ENCODE peak calls at places on chromosomes 16 and 17, in five cellular contexts. One of them, this sample, is unnamed. For H3K4me1, the result is how much of the 10 kb centered on the place peaks cover.

GRCh38 chr16:84438971-84439696 is 65.3 kb downstream of the MEAK7 start:
- DNase-seq in A549: no peak
- DNase-seq in HepG2: no peak
- DNase-seq in upper lobe of left lung: no peak
- DNase-seq in lung: no peak
- DNase-seq in this sample: no peak

GRCh38 chr17:72370819-72371218 is 250.0 kb downstream of the SOX9 start:
- DNase-seq in A549: peak
- DNase-seq in HepG2: no peak
- DNase-seq in upper lobe of left lung: no peak
- DNase-seq in lung: no peak
- DNase-seq in this sample: no peak

GRCh38 chr17:71084838-71085237 is 915.5 kb downstream of the KCNJ2 start:
- DNase-seq in A549: no peak
- DNase-seq in HepG2: no peak
- DNase-seq in upper lobe of left lung: no peak
- DNase-seq in lung: no peak
- DNase-seq in this sample: no peak

GRCh38 chr16:1620391-1620790 is 8.2 kb downstream of the CRAMP1 start:
- DNase-seq in A549: no peak
- DNase-seq in HepG2: no peak
- DNase-seq in upper lobe of left lung: no peak
- DNase-seq in lung: no peak
- DNase-seq in this sample: no peak

GRCh38 chr17:15334266-15334665 is 7.1 kb downstream of the TEKT3 start:
- DNase-seq in A549: peak
- DNase-seq in HepG2: no peak
- DNase-seq in upper lobe of left lung: no peak
- DNase-seq in lung: no peak
- DNase-seq in this sample: no peak

GRCh38 chr16:66324785-66325184 is 41.7 kb upstream of the CDH5 start:
- DNase-seq in A549: peak
- DNase-seq in HepG2: peak
- DNase-seq in upper lobe of left lung: no peak
- DNase-seq in lung: no peak
- DNase-seq in this sample: no peak

GRCh38 chr16:17346774-17347569 is 123.8 kb downstream of the XYLT1 start:
- DNase-seq in A549: no peak
- DNase-seq in HepG2: no peak
- DNase-seq in upper lobe of left lung: no peak
- DNase-seq in lung: no peak
- DNase-seq in this sample: no peak

GRCh38 chr17:76405967-76406647 is 21.7 kb downstream of the SPHK1 start:
- DNase-seq in A549: no peak
- DNase-seq in HepG2: no peak
- DNase-seq in upper lobe of left lung: no peak
- DNase-seq in lung: no peak
- DNase-seq in this sample: no peak

GRCh38 chr16:60646631-60647030 is 1389.6 kb downstream of the CDH8 start:
- DNase-seq in A549: no peak
- DNase-seq in HepG2: no peak
- DNase-seq in upper lobe of left lung: no peak
- DNase-seq in lung: no peak
- DNase-seq in this sample: no peak

GRCh38 chr16:86680137-86680536 is 101.8 kb downstream of the FOXL1 start:
- DNase-seq in A549: no peak
- DNase-seq in HepG2: no peak
- DNase-seq in upper lobe of left lung: no peak
- DNase-seq in lung: no peak
- DNase-seq in this sample: no peak

GRCh38 chr17:73609688-73610210 is 34.5 kb downstream of the SDK2 start:
- DNase-seq in A549: no peak
- DNase-seq in HepG2: no peak
- DNase-seq in upper lobe of left lung: no peak
- DNase-seq in lung: no peak
- DNase-seq in this sample: no peak

GRCh38 chr17:43416998-43417891 is 18.5 kb downstream of the ARL4D start:
- DNase-seq in A549: no peak
- DNase-seq in HepG2: no peak
- DNase-seq in upper lobe of left lung: peak
- DNase-seq in lung: peak
- DNase-seq in this sample: no peak

GRCh38 chr16:17273142-17273561 is 197.6 kb downstream of the XYLT1 start:
- DNase-seq in A549: peak
- DNase-seq in HepG2: peak
- DNase-seq in upper lobe of left lung: peak
- DNase-seq in lung: no peak
- DNase-seq in this sample: no peak

GRCh38 chr16:22784690-22785214 is 29.2 kb upstream of the HS3ST2 start:
- DNase-seq in A549: no peak
- DNase-seq in HepG2: no peak
- DNase-seq in upper lobe of left lung: no peak
- DNase-seq in lung: no peak
- DNase-seq in this sample: no peak

GRCh38 chr17:73797594-73798110 is 153.4 kb upstream of the SDK2 start:
- DNase-seq in A549: peak
- DNase-seq in HepG2: peak
- DNase-seq in upper lobe of left lung: no peak
- DNase-seq in lung: no peak
- DNase-seq in this sample: no peak

GRCh38 chr17:38464723-38465419 is 36.6 kb downstream of the ARHGAP23 start:
- DNase-seq in A549: peak
- DNase-seq in HepG2: no peak
- DNase-seq in upper lobe of left lung: peak
- DNase-seq in lung: peak
- DNase-seq in this sample: no peak

GRCh38 chr16:4290236-4290830 is 17.5 kb upstream of the TFAP4 start:
- DNase-seq in A549: peak
- DNase-seq in HepG2: peak
- DNase-seq in upper lobe of left lung: peak
- DNase-seq in lung: peak
- DNase-seq in this sample: no peak

GRCh38 chr17:36939944-36940312 is 2.7 kb downstream of the LHX1 start:
- DNase-seq in A549: no peak
- DNase-seq in HepG2: no peak
- DNase-seq in upper lobe of left lung: no peak
- DNase-seq in lung: no peak
- DNase-seq in this sample: no peak

GRCh38 chr17:2362881-2363280 is 25.6 kb downstream of the SGSM2 start:
- DNase-seq in A549: no peak
- DNase-seq in HepG2: no peak
- DNase-seq in upper lobe of left lung: no peak
- DNase-seq in lung: no peak
- DNase-seq in this sample: no peak

GRCh38 chr17:47717845-47718621 is 15.0 kb upstream of the TBX21 start:
- DNase-seq in A549: no peak
- DNase-seq in HepG2: no peak
- DNase-seq in upper lobe of left lung: no peak
- DNase-seq in lung: no peak
- DNase-seq in this sample: no peak

GRCh38 chr17:48548687-48549621 is 4.0 kb upstream of the HOXB2 start:
- DNase-seq in A549: no peak
- DNase-seq in HepG2: no peak
- DNase-seq in upper lobe of left lung: no peak
- DNase-seq in lung: no peak
- DNase-seq in this sample: no peak

GRCh38 chr16:951660-952301 is 19.0 kb downstream of the LMF1 start:
- DNase-seq in A549: no peak
- DNase-seq in HepG2: no peak
- DNase-seq in upper lobe of left lung: no peak
- DNase-seq in lung: no peak
- DNase-seq in this sample: no peak

GRCh38 chr17:39404542-39405378 is 3.3 kb upstream of the FBXL20 start:
- DNase-seq in A549: peak
- DNase-seq in HepG2: no peak
- DNase-seq in upper lobe of left lung: no peak
- DNase-seq in lung: no peak
- DNase-seq in this sample: no peak

GRCh38 chr17:28405632-28406477 is at the start of gene SLC46A1:
- DNase-seq in A549: peak
- DNase-seq in HepG2: peak
- DNase-seq in upper lobe of left lung: peak
- DNase-seq in lung: peak
- DNase-seq in this sample: no peak

GRCh38 chr17:28745777-28746473 is 2.1 kb downstream of the TRAF4 start:
- DNase-seq in A549: no peak
- DNase-seq in HepG2: no peak
- DNase-seq in upper lobe of left lung: peak
- DNase-seq in lung: peak
- DNase-seq in this sample: no peak

GRCh38 chr16:68197250-68197649 is 38.7 kb downstream of the ESRP2 start:
- DNase-seq in A549: no peak
- DNase-seq in HepG2: no peak
- DNase-seq in upper lobe of left lung: no peak
- DNase-seq in lung: no peak
- DNase-seq in this sample: no peak

GRCh38 chr17:19724501-19725420 is 8.4 kb upstream of the SLC47A2 start:
- DNase-seq in A549: no peak
- DNase-seq in HepG2: no peak
- DNase-seq in upper lobe of left lung: peak
- DNase-seq in lung: peak
- DNase-seq in this sample: no peak

GRCh38 chr16:27365142-27366089 is 36.6 kb upstream of the IL21R start:
- DNase-seq in A549: no peak
- DNase-seq in HepG2: peak
- DNase-seq in upper lobe of left lung: no peak
- DNase-seq in lung: no peak
- DNase-seq in this sample: no peak

GRCh38 chr17:2852729-2853110 is 56.5 kb downstream of the RAP1GAP2 start:
- DNase-seq in A549: no peak
- DNase-seq in HepG2: no peak
- DNase-seq in upper lobe of left lung: no peak
- DNase-seq in lung: no peak
- DNase-seq in this sample: no peak

GRCh38 chr17:38598536-38598935 is 7.2 kb downstream of the SRCIN1 start:
- DNase-seq in A549: peak
- DNase-seq in HepG2: peak
- DNase-seq in upper lobe of left lung: peak
- DNase-seq in lung: no peak
- DNase-seq in this sample: no peak

GRCh38 chr17:59300941-59301340 is 30.5 kb upstream of the YPEL2 start:
- DNase-seq in A549: no peak
- DNase-seq in HepG2: no peak
- DNase-seq in upper lobe of left lung: no peak
- DNase-seq in lung: no peak
- DNase-seq in this sample: no peak

GRCh38 chr16:81831722-81832126 is 52.6 kb downstream of the PLCG2 start:
- DNase-seq in A549: no peak
- DNase-seq in HepG2: no peak
- DNase-seq in upper lobe of left lung: peak
- DNase-seq in lung: peak
- DNase-seq in this sample: no peak

GRCh38 chr16:53090591-53091507 is 36.1 kb downstream of the CHD9 start:
- DNase-seq in A549: no peak
- DNase-seq in HepG2: peak
- DNase-seq in upper lobe of left lung: peak
- DNase-seq in lung: peak
- DNase-seq in this sample: no peak

GRCh38 chr17:69246726-69247375 is 18.2 kb upstream of the ABCA10 start:
- DNase-seq in A549: peak
- DNase-seq in HepG2: peak
- DNase-seq in upper lobe of left lung: no peak
- DNase-seq in lung: no peak
- DNase-seq in this sample: no peak

GRCh38 chr17:72614476-72614870 is 478.0 kb downstream of the SLC39A11 start:
- DNase-seq in A549: no peak
- DNase-seq in HepG2: no peak
- DNase-seq in upper lobe of left lung: no peak
- DNase-seq in lung: no peak
- DNase-seq in this sample: no peak

GRCh38 chr16:14196539-14196938 is 125.4 kb downstream of the MRTFB start:
- DNase-seq in A549: no peak
- DNase-seq in HepG2: no peak
- DNase-seq in upper lobe of left lung: no peak
- DNase-seq in lung: no peak
- DNase-seq in this sample: no peak
- H3K27ac ChIP-seq in A549: no peak
- H3K27ac ChIP-seq in HepG2: no peak
- H3K27ac ChIP-seq in upper lobe of left lung: peak
- H3K27ac ChIP-seq in lung: no peak
- H3K27ac ChIP-seq in this sample: no peak

GRCh38 chr16:85571813-85572619 is 41.1 kb upstream of the GSE1 start:
- DNase-seq in A549: no peak
- DNase-seq in HepG2: no peak
- DNase-seq in upper lobe of left lung: peak
- DNase-seq in lung: no peak
- DNase-seq in this sample: no peak
- H3K4me1 ChIP-seq in A549: under half
- H3K4me1 ChIP-seq in HepG2: under half
- H3K4me1 ChIP-seq in upper lobe of left lung: half or more
- H3K4me1 ChIP-seq in lung: half or more
- H3K4me1 ChIP-seq in this sample: under half

DNA sequence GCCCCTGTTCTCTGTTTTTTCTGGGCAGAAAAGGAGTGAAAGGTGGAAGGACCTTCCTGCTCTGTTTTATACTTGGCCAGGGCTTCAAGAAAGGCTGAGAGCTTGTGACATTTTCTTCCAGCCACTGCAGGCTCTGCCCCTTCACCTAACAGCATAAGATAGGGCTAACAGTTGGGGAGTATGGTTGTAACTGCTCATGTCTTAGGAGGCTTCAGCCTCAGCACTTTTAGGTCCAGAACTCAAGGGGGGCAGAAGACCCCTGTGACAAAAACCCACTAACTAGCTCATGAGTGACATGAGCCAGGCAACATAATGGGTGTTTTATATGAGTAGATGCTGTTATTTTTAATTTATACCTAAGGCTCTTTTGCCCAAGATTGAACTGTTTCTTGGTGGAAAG is 4.9 kb downstream of the ALDOA start:
- DNase-seq in A549: no peak
- DNase-seq in HepG2: no peak
- DNase-seq in upper lobe of left lung: no peak
- DNase-seq in lung: no peak
- DNase-seq in this sample: no peak
- H3K27ac ChIP-seq in A549: no peak
- H3K27ac ChIP-seq in HepG2: no peak
- H3K27ac ChIP-seq in upper lobe of left lung: no peak
- H3K27ac ChIP-seq in lung: no peak
- H3K27ac ChIP-seq in this sample: no peak

DNA sequence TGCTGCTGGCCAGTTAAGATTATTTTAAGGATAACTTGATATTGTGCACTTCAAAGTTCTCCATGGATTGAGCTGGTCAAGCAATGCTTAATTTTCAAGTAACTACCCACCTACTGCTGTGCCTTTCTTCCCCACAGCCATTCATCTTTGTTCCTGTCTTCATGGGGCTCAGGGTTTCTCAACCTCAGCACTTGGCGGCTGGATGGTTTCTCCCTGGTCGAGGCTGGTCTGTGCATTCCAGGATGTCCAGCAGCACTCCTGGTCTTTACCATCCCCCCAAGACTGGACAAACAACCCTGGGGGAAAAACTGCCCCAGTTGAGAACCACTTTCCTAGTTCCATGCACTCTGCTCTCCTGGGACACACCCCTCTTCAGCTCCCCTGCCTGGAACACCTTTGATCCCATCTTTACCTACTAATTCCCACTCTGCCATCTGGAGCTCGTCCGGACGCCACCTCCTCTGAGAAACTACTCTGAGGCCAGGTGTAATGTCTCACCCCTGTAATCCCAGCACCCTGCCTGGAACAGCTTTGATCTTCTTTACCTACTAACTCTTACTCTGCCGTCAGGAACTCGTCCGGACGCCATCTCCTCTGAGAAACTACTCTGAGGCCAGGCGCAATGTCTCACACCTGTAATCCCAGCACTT is 81.5 kb downstream of the NXN start:
- DNase-seq in A549: no peak
- DNase-seq in HepG2: no peak
- DNase-seq in upper lobe of left lung: no peak
- DNase-seq in lung: no peak
- DNase-seq in this sample: no peak
- H3K4me1 ChIP-seq in A549: under half
- H3K4me1 ChIP-seq in HepG2: under half
- H3K4me1 ChIP-seq in upper lobe of left lung: under half
- H3K4me1 ChIP-seq in lung: under half
- H3K4me1 ChIP-seq in this sample: under half

This sample was measured in effector memory CD4-positive, alpha-beta T cell.